ENCODE peak calls at places on chromosome 12, in eight cellular contexts. One of them, this sample, is unnamed.

GRCh38 chr12:58341791-58342190 is 400.4 kb downstream of the ATP23 start:
- DNase-seq in NCI-H226: no peak
- DNase-seq in COLO829: peak; percentile 24
- DNase-seq in T-helper 1 cell: no peak
- DNase-seq in Daoy: no peak
- DNase-seq in heart right ventricle: no peak
- DNase-seq in putamen: no peak
- DNase-seq in activated T-cell treated with anti-CD3 and anti-CD28 coated beads, Interleukin-2, amount 50 U/mL, for 72 hours: no peak
- DNase-seq in this sample: no peak

GRCh38 chr12:49288412-49288853 is 6.5 kb upstream of the PRPH start:
- DNase-seq in NCI-H226: no peak
- DNase-seq in COLO829: peak; percentile 58
- DNase-seq in T-helper 1 cell: peak; percentile 69
- DNase-seq in Daoy: peak; percentile 62
- DNase-seq in heart right ventricle: no peak
- DNase-seq in putamen: no peak
- DNase-seq in activated T-cell treated with anti-CD3 and anti-CD28 coated beads, Interleukin-2, amount 50 U/mL, for 72 hours: peak; percentile 73
- DNase-seq in this sample: no peak

GRCh38 chr12:17470460-17470859 is 619.5 kb downstream of the RERGL start:
- DNase-seq in NCI-H226: no peak
- DNase-seq in COLO829: no peak
- DNase-seq in T-helper 1 cell: no peak
- DNase-seq in Daoy: no peak
- DNase-seq in heart right ventricle: no peak
- DNase-seq in putamen: no peak
- DNase-seq in activated T-cell treated with anti-CD3 and anti-CD28 coated beads, Interleukin-2, amount 50 U/mL, for 72 hours: no peak
- DNase-seq in this sample: no peak

GRCh38 chr12:2154050-2154449 is 101.3 kb downstream of the CACNA1C start:
- DNase-seq in NCI-H226: no peak
- DNase-seq in COLO829: no peak
- DNase-seq in T-helper 1 cell: no peak
- DNase-seq in Daoy: peak; percentile 44
- DNase-seq in heart right ventricle: no peak
- DNase-seq in putamen: no peak
- DNase-seq in activated T-cell treated with anti-CD3 and anti-CD28 coated beads, Interleukin-2, amount 50 U/mL, for 72 hours: no peak
- DNase-seq in this sample: no peak

GRCh38 chr12:103632554-103633216 is 45.6 kb downstream of the STAB2 start:
- DNase-seq in NCI-H226: peak; percentile 59
- DNase-seq in COLO829: peak; percentile 81
- DNase-seq in T-helper 1 cell: peak; percentile 1
- DNase-seq in Daoy: peak; percentile 83
- DNase-seq in heart right ventricle: no peak
- DNase-seq in putamen: no peak
- DNase-seq in activated T-cell treated with anti-CD3 and anti-CD28 coated beads, Interleukin-2, amount 50 U/mL, for 72 hours: peak; percentile 81
- DNase-seq in this sample: peak; percentile 54

GRCh38 chr12:89731614-89732013 is 23.0 kb upstream of the ATP2B1 start:
- DNase-seq in NCI-H226: peak; percentile 20
- DNase-seq in COLO829: no peak
- DNase-seq in T-helper 1 cell: no peak
- DNase-seq in Daoy: peak; percentile 55
- DNase-seq in heart right ventricle: no peak
- DNase-seq in putamen: no peak
- DNase-seq in activated T-cell treated with anti-CD3 and anti-CD28 coated beads, Interleukin-2, amount 50 U/mL, for 72 hours: no peak
- DNase-seq in this sample: no peak

GRCh38 chr12:24380122-24380521 is 430.7 kb upstream of the SOX5 start:
- DNase-seq in NCI-H226: no peak
- DNase-seq in COLO829: no peak
- DNase-seq in T-helper 1 cell: no peak
- DNase-seq in Daoy: no peak
- DNase-seq in heart right ventricle: no peak
- DNase-seq in putamen: no peak
- DNase-seq in activated T-cell treated with anti-CD3 and anti-CD28 coated beads, Interleukin-2, amount 50 U/mL, for 72 hours: no peak
- DNase-seq in this sample: no peak

GRCh38 chr12:100156731-100157426 is 14.2 kb upstream of the BLTP3B start:
- DNase-seq in NCI-H226: no peak
- DNase-seq in COLO829: no peak
- DNase-seq in T-helper 1 cell: no peak
- DNase-seq in Daoy: no peak
- DNase-seq in heart right ventricle: no peak
- DNase-seq in putamen: no peak
- DNase-seq in activated T-cell treated with anti-CD3 and anti-CD28 coated beads, Interleukin-2, amount 50 U/mL, for 72 hours: no peak
- DNase-seq in this sample: no peak

GRCh38 chr12:42960087-42960527 is 370.6 kb upstream of the PRICKLE1 start:
- DNase-seq in NCI-H226: peak; percentile 91
- DNase-seq in COLO829: no peak
- DNase-seq in T-helper 1 cell: no peak
- DNase-seq in Daoy: peak; percentile 71
- DNase-seq in heart right ventricle: no peak
- DNase-seq in putamen: no peak
- DNase-seq in activated T-cell treated with anti-CD3 and anti-CD28 coated beads, Interleukin-2, amount 50 U/mL, for 72 hours: no peak
- DNase-seq in this sample: no peak

GRCh38 chr12:75705749-75706719 is 194.6 kb upstream of the KRR1 start:
- DNase-seq in NCI-H226: no peak
- DNase-seq in COLO829: peak; percentile 87
- DNase-seq in T-helper 1 cell: no peak
- DNase-seq in Daoy: peak; percentile 96
- DNase-seq in heart right ventricle: peak; percentile 26
- DNase-seq in putamen: no peak
- DNase-seq in activated T-cell treated with anti-CD3 and anti-CD28 coated beads, Interleukin-2, amount 50 U/mL, for 72 hours: no peak
- DNase-seq in this sample: peak; percentile 66

GRCh38 chr12:712172-712863 is 40.1 kb upstream of the WNK1 start:
- DNase-seq in NCI-H226: no peak
- DNase-seq in COLO829: peak; percentile 85
- DNase-seq in T-helper 1 cell: no peak
- DNase-seq in Daoy: no peak
- DNase-seq in heart right ventricle: no peak
- DNase-seq in putamen: peak; percentile 48
- DNase-seq in activated T-cell treated with anti-CD3 and anti-CD28 coated beads, Interleukin-2, amount 50 U/mL, for 72 hours: no peak
- DNase-seq in this sample: no peak

GRCh38 chr12:117689857-117690256 is 278.9 kb downstream of the KSR2 start:
- DNase-seq in NCI-H226: no peak
- DNase-seq in COLO829: no peak
- DNase-seq in T-helper 1 cell: no peak
- DNase-seq in Daoy: no peak
- DNase-seq in heart right ventricle: no peak
- DNase-seq in putamen: no peak
- DNase-seq in activated T-cell treated with anti-CD3 and anti-CD28 coated beads, Interleukin-2, amount 50 U/mL, for 72 hours: no peak
- DNase-seq in this sample: no peak

GRCh38 chr12:124921200-124922008 is 7.0 kb upstream of the UBC start:
- DNase-seq in NCI-H226: no peak
- DNase-seq in COLO829: no peak
- DNase-seq in T-helper 1 cell: peak; percentile 54
- DNase-seq in Daoy: peak; percentile 80
- DNase-seq in heart right ventricle: peak; percentile 51
- DNase-seq in putamen: peak; percentile 76
- DNase-seq in activated T-cell treated with anti-CD3 and anti-CD28 coated beads, Interleukin-2, amount 50 U/mL, for 72 hours: peak; percentile 89
- DNase-seq in this sample: no peak

GRCh38 chr12:79344855-79345840 is 345.6 kb downstream of the PAWR start:
- DNase-seq in NCI-H226: peak; percentile 61
- DNase-seq in COLO829: peak; percentile 10
- DNase-seq in T-helper 1 cell: no peak
- DNase-seq in Daoy: peak; percentile 53
- DNase-seq in heart right ventricle: no peak
- DNase-seq in putamen: no peak
- DNase-seq in activated T-cell treated with anti-CD3 and anti-CD28 coated beads, Interleukin-2, amount 50 U/mL, for 72 hours: peak; percentile 0
- DNase-seq in this sample: no peak

GRCh38 chr12:48037267-48037915 is 33.1 kb upstream of the COL2A1 start:
- DNase-seq in NCI-H226: no peak
- DNase-seq in COLO829: no peak
- DNase-seq in T-helper 1 cell: no peak
- DNase-seq in Daoy: no peak
- DNase-seq in heart right ventricle: no peak
- DNase-seq in putamen: no peak
- DNase-seq in activated T-cell treated with anti-CD3 and anti-CD28 coated beads, Interleukin-2, amount 50 U/mL, for 72 hours: no peak
- DNase-seq in this sample: no peak

GRCh38 chr12:116454950-116455447 is 104.2 kb upstream of the MAP1LC3B2 start:
- DNase-seq in NCI-H226: peak; percentile 78
- DNase-seq in COLO829: peak; percentile 71
- DNase-seq in T-helper 1 cell: no peak
- DNase-seq in Daoy: peak; percentile 94
- DNase-seq in heart right ventricle: no peak
- DNase-seq in putamen: no peak
- DNase-seq in activated T-cell treated with anti-CD3 and anti-CD28 coated beads, Interleukin-2, amount 50 U/mL, for 72 hours: no peak
- DNase-seq in this sample: no peak

GRCh38 chr12:98743362-98743953 is 98.4 kb downstream of the APAF1 start:
- DNase-seq in NCI-H226: no peak
- DNase-seq in COLO829: no peak
- DNase-seq in T-helper 1 cell: peak; percentile 5
- DNase-seq in Daoy: peak; percentile 55
- DNase-seq in heart right ventricle: no peak
- DNase-seq in putamen: no peak
- DNase-seq in activated T-cell treated with anti-CD3 and anti-CD28 coated beads, Interleukin-2, amount 50 U/mL, for 72 hours: peak; percentile 62
- DNase-seq in this sample: no peak

GRCh38 chr12:131752457-131752856 is 41.6 kb downstream of the SFSWAP start:
- DNase-seq in NCI-H226: no peak
- DNase-seq in COLO829: no peak
- DNase-seq in T-helper 1 cell: no peak
- DNase-seq in Daoy: no peak
- DNase-seq in heart right ventricle: no peak
- DNase-seq in putamen: no peak
- DNase-seq in activated T-cell treated with anti-CD3 and anti-CD28 coated beads, Interleukin-2, amount 50 U/mL, for 72 hours: no peak
- DNase-seq in this sample: no peak

GRCh38 chr12:57896437-57897201 is 44.7 kb upstream of the ATP23 start:
- DNase-seq in NCI-H226: no peak
- DNase-seq in COLO829: peak; percentile 42
- DNase-seq in T-helper 1 cell: no peak
- DNase-seq in Daoy: peak; percentile 62
- DNase-seq in heart right ventricle: peak; percentile 83
- DNase-seq in putamen: peak; percentile 73
- DNase-seq in activated T-cell treated with anti-CD3 and anti-CD28 coated beads, Interleukin-2, amount 50 U/mL, for 72 hours: peak; percentile 36
- DNase-seq in this sample: peak; percentile 93

GRCh38 chr12:130227641-130228040 is 65.4 kb downstream of the FZD10 start:
- DNase-seq in NCI-H226: no peak
- DNase-seq in COLO829: no peak
- DNase-seq in T-helper 1 cell: no peak
- DNase-seq in Daoy: no peak
- DNase-seq in heart right ventricle: no peak
- DNase-seq in putamen: no peak
- DNase-seq in activated T-cell treated with anti-CD3 and anti-CD28 coated beads, Interleukin-2, amount 50 U/mL, for 72 hours: no peak
- DNase-seq in this sample: no peak

GRCh38 chr12:52720487-52720886 is 17.2 kb upstream of the KRT77 start:
- DNase-seq in NCI-H226: no peak
- DNase-seq in COLO829: no peak
- DNase-seq in T-helper 1 cell: no peak
- DNase-seq in Daoy: peak; percentile 45
- DNase-seq in heart right ventricle: no peak
- DNase-seq in putamen: no peak
- DNase-seq in activated T-cell treated with anti-CD3 and anti-CD28 coated beads, Interleukin-2, amount 50 U/mL, for 72 hours: no peak
- DNase-seq in this sample: no peak

GRCh38 chr12:66137937-66138336 is 7.4 kb upstream of the LLPH start:
- DNase-seq in NCI-H226: no peak
- DNase-seq in COLO829: no peak
- DNase-seq in T-helper 1 cell: no peak
- DNase-seq in Daoy: no peak
- DNase-seq in heart right ventricle: no peak
- DNase-seq in putamen: no peak
- DNase-seq in activated T-cell treated with anti-CD3 and anti-CD28 coated beads, Interleukin-2, amount 50 U/mL, for 72 hours: no peak
- DNase-seq in this sample: no peak

GRCh38 chr12:80170915-80171314 is 71.6 kb downstream of the OTOGL start:
- DNase-seq in NCI-H226: no peak
- DNase-seq in COLO829: no peak
- DNase-seq in T-helper 1 cell: no peak
- DNase-seq in Daoy: no peak
- DNase-seq in heart right ventricle: no peak
- DNase-seq in putamen: no peak
- DNase-seq in activated T-cell treated with anti-CD3 and anti-CD28 coated beads, Interleukin-2, amount 50 U/mL, for 72 hours: no peak
- DNase-seq in this sample: no peak

GRCh38 chr12:65823481-65824313 is 586 bp upstream of the HMGA2 start:
- DNase-seq in NCI-H226: peak; percentile 10
- DNase-seq in COLO829: peak; percentile 64
- DNase-seq in T-helper 1 cell: no peak
- DNase-seq in Daoy: peak; percentile 87
- DNase-seq in heart right ventricle: peak; percentile 27
- DNase-seq in putamen: no peak
- DNase-seq in activated T-cell treated with anti-CD3 and anti-CD28 coated beads, Interleukin-2, amount 50 U/mL, for 72 hours: peak; percentile 9
- DNase-seq in this sample: peak; percentile 66

GRCh38 chr12:130478786-130479185 is 141.1 kb downstream of the PIWIL1 start:
- DNase-seq in NCI-H226: no peak
- DNase-seq in COLO829: no peak
- DNase-seq in T-helper 1 cell: no peak
- DNase-seq in Daoy: no peak
- DNase-seq in heart right ventricle: no peak
- DNase-seq in putamen: no peak
- DNase-seq in activated T-cell treated with anti-CD3 and anti-CD28 coated beads, Interleukin-2, amount 50 U/mL, for 72 hours: no peak
- DNase-seq in this sample: no peak

GRCh38 chr12:86118161-86118560 is 138.0 kb downstream of the MGAT4C start:
- DNase-seq in NCI-H226: no peak
- DNase-seq in COLO829: peak; percentile 81
- DNase-seq in T-helper 1 cell: no peak
- DNase-seq in Daoy: no peak
- DNase-seq in heart right ventricle: no peak
- DNase-seq in putamen: no peak
- DNase-seq in activated T-cell treated with anti-CD3 and anti-CD28 coated beads, Interleukin-2, amount 50 U/mL, for 72 hours: no peak
- DNase-seq in this sample: no peak

GRCh38 chr12:4069046-4070010 is 196.1 kb upstream of the PARP11 start:
- DNase-seq in NCI-H226: peak; percentile 61
- DNase-seq in COLO829: no peak
- DNase-seq in T-helper 1 cell: no peak
- DNase-seq in Daoy: no peak
- DNase-seq in heart right ventricle: no peak
- DNase-seq in putamen: no peak
- DNase-seq in activated T-cell treated with anti-CD3 and anti-CD28 coated beads, Interleukin-2, amount 50 U/mL, for 72 hours: no peak
- DNase-seq in this sample: no peak

GRCh38 chr12:38132139-38132538 is 184.4 kb upstream of the ALG10B start:
- DNase-seq in NCI-H226: no peak
- DNase-seq in COLO829: no peak
- DNase-seq in T-helper 1 cell: no peak
- DNase-seq in Daoy: no peak
- DNase-seq in heart right ventricle: no peak
- DNase-seq in putamen: no peak
- DNase-seq in activated T-cell treated with anti-CD3 and anti-CD28 coated beads, Interleukin-2, amount 50 U/mL, for 72 hours: no peak
- DNase-seq in this sample: no peak

GRCh38 chr12:118337194-118337838 is 35.4 kb downstream of the TAOK3 start:
- DNase-seq in NCI-H226: no peak
- DNase-seq in COLO829: no peak
- DNase-seq in T-helper 1 cell: no peak
- DNase-seq in Daoy: no peak
- DNase-seq in heart right ventricle: no peak
- DNase-seq in putamen: no peak
- DNase-seq in activated T-cell treated with anti-CD3 and anti-CD28 coated beads, Interleukin-2, amount 50 U/mL, for 72 hours: no peak
- DNase-seq in this sample: no peak

GRCh38 chr12:132739600-132740312 is 21.9 kb downstream of the ANKLE2 start:
- DNase-seq in NCI-H226: no peak
- DNase-seq in COLO829: no peak
- DNase-seq in T-helper 1 cell: no peak
- DNase-seq in Daoy: no peak
- DNase-seq in heart right ventricle: no peak
- DNase-seq in putamen: no peak
- DNase-seq in activated T-cell treated with anti-CD3 and anti-CD28 coated beads, Interleukin-2, amount 50 U/mL, for 72 hours: no peak
- DNase-seq in this sample: no peak

GRCh38 chr12:7628401-7628961 is 37.2 kb downstream of the APOBEC1 start:
- DNase-seq in NCI-H226: no peak
- DNase-seq in COLO829: no peak
- DNase-seq in T-helper 1 cell: no peak
- DNase-seq in Daoy: no peak
- DNase-seq in heart right ventricle: no peak
- DNase-seq in putamen: no peak
- DNase-seq in activated T-cell treated with anti-CD3 and anti-CD28 coated beads, Interleukin-2, amount 50 U/mL, for 72 hours: no peak
- DNase-seq in this sample: no peak

GRCh38 chr12:87413784-87414183 is 615.4 kb downstream of the C12orf50 start:
- DNase-seq in NCI-H226: peak; percentile 89
- DNase-seq in COLO829: no peak
- DNase-seq in T-helper 1 cell: no peak
- DNase-seq in Daoy: no peak
- DNase-seq in heart right ventricle: no peak
- DNase-seq in putamen: no peak
- DNase-seq in activated T-cell treated with anti-CD3 and anti-CD28 coated beads, Interleukin-2, amount 50 U/mL, for 72 hours: no peak
- DNase-seq in this sample: no peak

GRCh38 chr12:8638951-8639350 is 23.7 kb downstream of the MFAP5 start:
- DNase-seq in NCI-H226: no peak
- DNase-seq in COLO829: no peak
- DNase-seq in T-helper 1 cell: no peak
- DNase-seq in Daoy: no peak
- DNase-seq in heart right ventricle: no peak
- DNase-seq in putamen: no peak
- DNase-seq in activated T-cell treated with anti-CD3 and anti-CD28 coated beads, Interleukin-2, amount 50 U/mL, for 72 hours: no peak
- DNase-seq in this sample: no peak

GRCh38 chr12:42977451-42978230 is 388.1 kb upstream of the PRICKLE1 start:
- DNase-seq in NCI-H226: no peak
- DNase-seq in COLO829: no peak
- DNase-seq in T-helper 1 cell: no peak
- DNase-seq in Daoy: no peak
- DNase-seq in heart right ventricle: no peak
- DNase-seq in putamen: no peak
- DNase-seq in activated T-cell treated with anti-CD3 and anti-CD28 coated beads, Interleukin-2, amount 50 U/mL, for 72 hours: no peak
- DNase-seq in this sample: no peak